ENCODE peak calls at places on chromosomes 11 and 22, in five cellular contexts. G is tibial artery; R is GM13977; M is neural crest cell; Q is CD4-positive, alpha-beta T cell. L is an unnamed sample.

GRCh38 chr11:130700092-130700491 is 216.2 kb downstream of the SNX19 start:
- DNase-seq in G (no peak), R (no peak), M (no peak), Q (no peak), L (no peak)

GRCh38 chr11:30143098-30143705 is 87.6 kb upstream of the FSHB start:
- DNase-seq in G (no peak), R (peak), M (peak), Q (no peak), L (peak)

GRCh38 chr11:60318726-60319125 is 8.3 kb upstream of the MS4A6E start:
- DNase-seq in G (no peak), R (no peak), M (no peak), Q (no peak), L (no peak)

GRCh38 chr11:56841210-56841810 is 92.8 kb upstream of the OR9G4 start:
- DNase-seq in G (no peak), R (peak), M (peak), Q (no peak), L (peak)

GRCh38 chr22:37167981-37168647 is 18.4 kb upstream of the IL2RB start:
- DNase-seq in G (no peak), R (no peak), M (no peak), Q (no peak), L (no peak)

GRCh38 chr22:17913705-17914282 is 110.6 kb downstream of the MICAL3 start:
- DNase-seq in G (no peak), R (no peak), M (no peak), Q (no peak), L (no peak)

GRCh38 chr22:26893034-26893710 is 235.8 kb downstream of the MIAT start:
- DNase-seq in G (no peak), R (no peak), M (no peak), Q (no peak), L (no peak)

GRCh38 chr22:27782065-27782464 is 19.5 kb downstream of the MN1 start:
- DNase-seq in G (peak), R (no peak), M (no peak), Q (no peak), L (no peak)

GRCh38 chr22:24580276-24580675 is 12.6 kb downstream of the LRRC75B start:
- DNase-seq in G (no peak), R (no peak), M (no peak), Q (no peak), L (no peak)

GRCh38 chr11:40445391-40445790 is 1014.1 kb downstream of the LRRC4C start:
- DNase-seq in G (no peak), R (no peak), M (no peak), Q (no peak), L (no peak)

GRCh38 chr11:119863811-119864601 is 135.0 kb upstream of the NECTIN1 start:
- DNase-seq in G (no peak), R (no peak), M (no peak), Q (no peak), L (no peak)
- TF ChIP-seq CTCF in G (no peak), R (no peak), M (no peak), Q (no peak), L (no peak)

DNA sequence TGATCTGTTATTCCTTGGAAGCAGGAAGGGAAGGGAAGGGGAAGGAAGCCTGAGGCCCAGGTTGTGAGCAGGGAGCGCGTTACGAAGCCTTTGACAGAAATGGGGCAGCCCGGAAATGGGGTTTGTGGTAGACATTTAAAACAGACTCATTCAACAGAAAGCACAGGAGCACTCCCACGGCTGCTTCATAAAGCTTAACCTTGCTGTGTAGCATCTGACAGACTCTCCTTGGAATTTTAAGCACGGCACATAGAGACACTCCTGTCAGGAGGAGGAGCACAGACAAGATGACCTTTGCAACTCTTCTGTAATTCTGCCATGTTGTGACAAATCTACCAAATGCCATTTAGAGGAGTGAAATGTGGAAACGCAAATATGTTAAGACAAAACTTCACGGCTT is 131.6 kb downstream of the FBXO7 start:
- DNase-seq in G (no peak), R (no peak), M (no peak), Q (no peak), L (no peak)
- TF ChIP-seq CTCF in G (no peak), R (no peak), M (no peak), Q (no peak), L (no peak)

DNA sequence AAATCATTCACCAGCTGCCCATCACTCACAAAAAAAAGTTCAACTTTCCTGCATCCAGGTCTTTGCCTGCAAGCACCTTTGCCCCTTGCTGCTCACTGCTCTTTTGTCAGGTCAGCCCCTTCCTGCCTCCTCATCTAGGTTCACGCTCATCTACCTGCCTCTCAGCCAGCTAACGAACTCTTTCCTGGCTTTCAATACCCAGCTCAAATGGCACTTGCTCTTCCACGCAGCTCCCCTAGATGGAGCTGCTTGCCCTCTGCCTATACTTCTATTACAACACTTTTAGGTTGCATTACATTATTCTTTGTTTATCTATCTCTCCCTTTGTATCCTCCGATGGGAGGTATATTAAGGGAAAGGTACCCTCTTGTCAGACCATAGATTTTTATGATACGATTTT is 78.9 kb upstream of the TBCEL start:
- DNase-seq in G (no peak), R (no peak), M (no peak), Q (no peak), L (no peak)
- TF ChIP-seq CTCF in G (no peak), R (peak), M (peak), Q (no peak), L (no peak)

GRCh38 chr11:77198440-77198849 is 70.4 kb downstream of the MYO7A start:
- DNase-seq in G (peak), R (peak), M (peak), Q (no peak), L (no peak)
- TF ChIP-seq CTCF in G (no peak), R (peak), M (peak), Q (no peak), L (no peak)

DNA sequence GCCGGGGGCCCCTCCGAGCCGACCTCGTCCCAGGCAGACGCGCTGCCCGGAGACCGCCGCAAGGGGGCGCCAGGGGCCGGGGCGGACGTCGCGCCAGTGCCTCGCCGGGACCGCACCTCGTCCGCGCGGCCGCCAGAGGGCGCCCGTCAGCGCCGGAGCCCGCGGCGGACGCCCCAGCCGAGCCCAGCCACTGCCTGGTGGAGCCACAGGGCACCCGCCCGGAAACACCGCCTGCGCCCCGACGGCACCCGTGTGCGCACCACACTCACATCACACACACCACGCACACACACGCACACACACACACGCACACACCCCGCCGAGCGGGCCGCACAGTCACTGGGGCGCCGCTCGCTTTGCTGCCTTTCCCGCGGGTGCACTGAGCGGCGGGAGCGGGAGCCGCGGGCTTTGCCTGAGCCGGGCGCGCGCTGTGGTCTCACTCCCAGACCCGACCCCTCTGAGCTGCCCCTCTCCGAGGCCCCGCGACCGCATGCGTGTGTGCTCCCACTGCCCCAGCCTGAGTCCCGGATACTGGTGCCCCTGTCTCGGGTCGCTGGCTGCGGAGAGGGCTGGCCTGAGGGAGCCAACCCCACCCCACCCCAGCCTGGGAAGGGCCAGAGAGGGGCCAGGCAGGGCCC is 449.3 kb downstream of the OPCML start:
- DNase-seq in G (no peak), R (peak), M (peak), Q (peak), L (peak)
- TF ChIP-seq CTCF in G (peak), R (peak), M (peak), Q (no peak), L (peak)